ENCODE peak calls at places on chromosomes 13 and 19, in nine cellular contexts. I is left cardiac atrium, C is neural crest cell, P is A549, A is IMR-90, R is T-helper 17 cell, O is ELF-1, W is tibial nerve, S is DMS153. L is an unnamed sample.

GRCh38 chr19:2923510-2923909 is 21.3 kb downstream of the ZNF77 start:
- DNase-seq in W (no peak), A (peak), I (no peak), S (no peak), R (no peak), C (no peak), P (no peak), O (no peak), L (no peak)

GRCh38 chr13:31431722-31432137 is 232.0 kb downstream of the B3GLCT start:
- DNase-seq in I (peak), W (peak), C (peak), P (peak), O (peak), A (peak), S (no peak), R (peak), L (no peak)

GRCh38 chr19:34661357-34661756 is 15.6 kb downstream of the SCGB2B2 start:
- DNase-seq in A (no peak), R (no peak), P (no peak), O (no peak), W (no peak), S (no peak), C (no peak), I (no peak), L (no peak)

GRCh38 chr13:100131863-100132574 is 43.1 kb downstream of the PCCA start:
- DNase-seq in R (no peak), W (no peak), C (no peak), A (peak), O (no peak), S (peak), I (no peak), P (peak), L (no peak)

GRCh38 chr19:7953060-7953459 is 9.6 kb upstream of the TIMM44 start:
- DNase-seq in C (no peak), A (peak), S (no peak), R (no peak), P (no peak), I (no peak), W (no peak), O (no peak), L (no peak)

GRCh38 chr19:53965091-53965490 is 2.4 kb downstream of the CACNG8 start:
- DNase-seq in A (no peak), W (no peak), O (no peak), S (no peak), R (no peak), C (no peak), I (no peak), P (no peak), L (no peak)

GRCh38 chr19:34335914-34336313 is 29.1 kb upstream of the GPI start:
- DNase-seq in A (no peak), P (no peak), S (no peak), W (no peak), I (no peak), R (no peak), C (no peak), O (no peak), L (no peak)

GRCh38 chr13:74132152-74132767 is 1.9 kb downstream of the KLF12 start:
- DNase-seq in I (no peak), P (no peak), R (peak), A (peak), C (no peak), S (no peak), O (no peak), W (no peak), L (no peak)

GRCh38 chr19:3123088-3123721 is 12.6 kb upstream of the GNA15 start:
- DNase-seq in A (no peak), R (no peak), W (no peak), C (no peak), I (peak), S (no peak), O (no peak), P (no peak), L (no peak)

GRCh38 chr13:65965496-65965895 is 1264.6 kb downstream of the PCDH9 start:
- DNase-seq in R (no peak), O (no peak), S (no peak), I (no peak), C (no peak), W (no peak), P (no peak), A (peak), L (no peak)

GRCh38 chr13:100298691-100299090 is 209.8 kb downstream of the PCCA start:
- DNase-seq in I (no peak), P (no peak), W (no peak), C (no peak), O (no peak), S (no peak), A (no peak), R (no peak), L (no peak)

GRCh38 chr13:33624740-33625139 is 193.2 kb upstream of the RFC3 start:
- DNase-seq in R (no peak), P (no peak), C (no peak), I (no peak), W (no peak), S (no peak), O (no peak), A (no peak), L (no peak)

GRCh38 chr13:45121421-45121820 is 1.1 kb downstream of the GTF2F2 start:
- DNase-seq in S (no peak), R (no peak), P (peak), O (no peak), C (no peak), W (no peak), A (peak), I (no peak), L (no peak)

GRCh38 chr13:96700657-96701056 is 293.6 kb downstream of the OXGR1 start:
- DNase-seq in P (no peak), C (no peak), W (no peak), A (no peak), I (no peak), R (no peak), S (no peak), O (no peak), L (no peak)

GRCh38 chr13:46345400-46345799 is 41.7 kb downstream of the RUBCNL start:
- DNase-seq in W (peak), S (no peak), C (no peak), P (no peak), O (no peak), I (no peak), A (no peak), R (no peak), L (no peak)

GRCh38 chr19:17706750-17707181 is 12.5 kb upstream of the MAP1S start:
- DNase-seq in R (no peak), S (no peak), O (peak), A (peak), W (no peak), P (peak), I (peak), C (peak), L (no peak)

GRCh38 chr19:4861147-4861546 is 6.3 kb downstream of the PLIN3 start:
- DNase-seq in I (no peak), R (no peak), C (no peak), P (no peak), A (no peak), W (no peak), S (peak), O (peak), L (no peak)

GRCh38 chr19:6220385-6221191 is 59.2 kb downstream of the MLLT1 start:
- DNase-seq in R (no peak), C (no peak), A (peak), S (no peak), W (peak), O (no peak), P (no peak), I (peak), L (no peak)

GRCh38 chr13:29993716-29994488 is 143.5 kb upstream of the UBL3 start:
- DNase-seq in R (no peak), A (peak), I (no peak), O (no peak), S (no peak), P (no peak), C (no peak), W (no peak), L (no peak)

GRCh38 chr19:33520844-33521479 is 629 bp downstream of the PEPD start:
- DNase-seq in R (no peak), A (no peak), P (no peak), O (no peak), C (no peak), S (no peak), I (no peak), W (no peak), L (no peak)

GRCh38 chr19:33054623-33055022 is 10.1 kb downstream of the RHPN2 start:
- DNase-seq in I (no peak), C (no peak), P (peak), R (no peak), A (no peak), W (no peak), O (no peak), S (peak), L (no peak)

GRCh38 chr19:5131031-5131865 is 162.3 kb downstream of the KDM4B start:
- DNase-seq in P (no peak), I (no peak), R (no peak), S (no peak), A (no peak), O (no peak), W (no peak), C (no peak), L (peak)

GRCh38 chr19:2330632-2331284 is 2.3 kb downstream of the SPPL2B start:
- DNase-seq in I (no peak), R (no peak), S (peak), A (no peak), W (no peak), O (peak), P (no peak), C (no peak), L (no peak)

GRCh38 chr19:48400018-48400742 is 6.7 kb downstream of the GRIN2D start:
- DNase-seq in W (peak), O (peak), A (peak), I (peak), P (peak), C (peak), R (peak), S (peak), L (no peak)

GRCh38 chr19:52464798-52465470 is 11.6 kb downstream of the ZNF578 start:
- DNase-seq in W (no peak), P (peak), I (no peak), S (no peak), C (peak), A (no peak), O (peak), R (no peak), L (no peak)

GRCh38 chr19:39946532-39946931 is 12.1 kb upstream of the FCGBP start:
- DNase-seq in S (no peak), P (no peak), O (no peak), C (no peak), A (no peak), W (no peak), I (no peak), R (no peak), L (no peak)

GRCh38 chr13:26977541-26977940 is 194.1 kb downstream of the USP12 start:
- DNase-seq in C (no peak), R (no peak), P (no peak), S (no peak), O (no peak), I (no peak), A (peak), W (no peak), L (no peak)

GRCh38 chr13:21616205-21616604 is 12.2 kb upstream of the MICU2 start:
- DNase-seq in S (no peak), A (no peak), I (no peak), W (no peak), C (no peak), R (no peak), P (no peak), O (no peak), L (no peak)

GRCh38 chr19:7494416-7495098 is 5.7 kb upstream of the PEX11G start:
- DNase-seq in R (no peak), P (no peak), A (no peak), S (no peak), C (peak), W (no peak), O (peak), I (no peak), L (no peak)

GRCh38 chr13:32663660-32664059 is 77.4 kb downstream of the PDS5B start:
- DNase-seq in O (no peak), C (no peak), P (no peak), R (no peak), A (no peak), W (no peak), I (no peak), S (peak), L (no peak)

GRCh38 chr13:48304132-48304876 is 753 bp downstream of the RB1 start:
- DNase-seq in O (peak), C (peak), I (peak), A (peak), P (peak), R (no peak), S (no peak), W (no peak), L (peak)

GRCh38 chr13:26759907-26760834 is at the start of gene GPR12:
- DNase-seq in W (no peak), A (no peak), C (peak), S (no peak), O (peak), P (no peak), R (no peak), I (no peak), L (no peak)

GRCh38 chr19:9793051-9793591 is 24.6 kb upstream of the ZNF846 start:
- DNase-seq in S (no peak), A (peak), R (no peak), O (no peak), I (peak), W (peak), C (no peak), P (peak), L (no peak)

GRCh38 chr19:39156230-39156890 is 30.8 kb downstream of the PAK4 start:
- DNase-seq in W (no peak), O (no peak), C (no peak), R (no peak), I (no peak), P (no peak), S (no peak), A (peak), L (no peak)

GRCh38 chr19:35125746-35126623 is 8.9 kb downstream of the LGI4 start:
- DNase-seq in O (no peak), W (no peak), P (no peak), S (no peak), A (no peak), I (no peak), R (no peak), C (no peak), L (no peak)

L was measured in GM12878.